ENCODE peak calls at places on chromosomes 12 and 14, in four cellular contexts. One of them, this sample, is unnamed.

GRCh38 chr14:92928961-92929688 is 6.2 kb downstream of the CHGA start:
- DNase-seq in BE2C: no peak
- DNase-seq in A549: no peak
- DNase-seq in fibroblast of lung: no peak
- DNase-seq in this sample: no peak

GRCh38 chr12:79373896-79374499 is 316.8 kb downstream of the PAWR start:
- DNase-seq in BE2C: peak; percentile 70
- DNase-seq in A549: peak; percentile 41
- DNase-seq in fibroblast of lung: peak; percentile 41
- DNase-seq in this sample: no peak

GRCh38 chr14:33347816-33348215 is 409.1 kb downstream of the NPAS3 start:
- DNase-seq in BE2C: no peak
- DNase-seq in A549: no peak
- DNase-seq in fibroblast of lung: no peak
- DNase-seq in this sample: no peak

GRCh38 chr14:102194856-102195255 is 55.2 kb downstream of the WDR20 start:
- DNase-seq in BE2C: no peak
- DNase-seq in A549: no peak
- DNase-seq in fibroblast of lung: no peak
- DNase-seq in this sample: no peak

GRCh38 chr12:77746108-77746507 is 84.6 kb upstream of the NAV3 start:
- DNase-seq in BE2C: no peak
- DNase-seq in A549: no peak
- DNase-seq in fibroblast of lung: peak; percentile 50
- DNase-seq in this sample: no peak

GRCh38 chr14:95233702-95234241 is 76.4 kb upstream of the DICER1 start:
- DNase-seq in BE2C: no peak
- DNase-seq in A549: no peak
- DNase-seq in fibroblast of lung: no peak
- DNase-seq in this sample: no peak

GRCh38 chr14:75885829-75886228 is 96.0 kb downstream of the TGFB3 start:
- DNase-seq in BE2C: no peak
- DNase-seq in A549: no peak
- DNase-seq in fibroblast of lung: peak; percentile 59
- DNase-seq in this sample: no peak

GRCh38 chr14:32077081-32078029 is at the start of gene ARHGAP5:
- DNase-seq in BE2C: peak; percentile 65
- DNase-seq in A549: no peak
- DNase-seq in fibroblast of lung: peak; percentile 37
- DNase-seq in this sample: peak; percentile 85

GRCh38 chr12:124940143-124940392 is 25.6 kb upstream of the UBC start:
- DNase-seq in BE2C: no peak
- DNase-seq in A549: peak; percentile 81
- DNase-seq in fibroblast of lung: no peak
- DNase-seq in this sample: no peak

GRCh38 chr12:52082026-52082667 is 2.6 kb downstream of the SMIM41 start:
- DNase-seq in BE2C: no peak
- DNase-seq in A549: no peak
- DNase-seq in fibroblast of lung: peak; percentile 87
- DNase-seq in this sample: no peak

GRCh38 chr12:59632408-59632807 is 36.6 kb downstream of the SLC16A7 start:
- DNase-seq in BE2C: no peak
- DNase-seq in A549: no peak
- DNase-seq in fibroblast of lung: peak; percentile 21
- DNase-seq in this sample: no peak

GRCh38 chr14:104086210-104086660 is 735 bp downstream of the ASPG start:
- DNase-seq in BE2C: peak; percentile 7
- DNase-seq in A549: no peak
- DNase-seq in fibroblast of lung: no peak
- DNase-seq in this sample: no peak

GRCh38 chr12:6626654-6627283 is 9.0 kb downstream of the LPAR5 start:
- DNase-seq in BE2C: no peak
- DNase-seq in A549: no peak
- DNase-seq in fibroblast of lung: no peak
- DNase-seq in this sample: no peak

GRCh38 chr12:107895966-107896365 is 121.5 kb downstream of the ASCL4 start:
- DNase-seq in BE2C: no peak
- DNase-seq in A549: no peak
- DNase-seq in fibroblast of lung: no peak
- DNase-seq in this sample: no peak

GRCh38 chr12:2061402-2061801 is 8.6 kb downstream of the CACNA1C start:
- DNase-seq in BE2C: no peak
- DNase-seq in A549: no peak
- DNase-seq in fibroblast of lung: no peak
- DNase-seq in this sample: no peak

GRCh38 chr14:24895243-24895583 is 154.7 kb downstream of the STXBP6 start:
- DNase-seq in BE2C: no peak
- DNase-seq in A549: no peak
- DNase-seq in fibroblast of lung: no peak
- DNase-seq in this sample: no peak

GRCh38 chr12:119556830-119557229 is 36.7 kb upstream of the TMEM233 start:
- DNase-seq in BE2C: no peak
- DNase-seq in A549: no peak
- DNase-seq in fibroblast of lung: no peak
- DNase-seq in this sample: no peak

GRCh38 chr14:30657606-30658163 is 35.6 kb downstream of the SCFD1 start:
- DNase-seq in BE2C: no peak
- DNase-seq in A549: peak; percentile 3
- DNase-seq in fibroblast of lung: peak; percentile 29
- DNase-seq in this sample: no peak

GRCh38 chr12:100311317-100311716 is 44.3 kb downstream of the SCYL2 start:
- DNase-seq in BE2C: no peak
- DNase-seq in A549: no peak
- DNase-seq in fibroblast of lung: no peak
- DNase-seq in this sample: no peak

GRCh38 chr14:66568220-66568619 is 60.3 kb downstream of the GPHN start:
- DNase-seq in BE2C: no peak
- DNase-seq in A549: no peak
- DNase-seq in fibroblast of lung: peak; percentile 26
- DNase-seq in this sample: no peak

GRCh38 chr12:53952871-53953734 is 1.6 kb upstream of the HOXC12 start:
- DNase-seq in BE2C: no peak
- DNase-seq in A549: peak; percentile 47
- DNase-seq in fibroblast of lung: no peak
- DNase-seq in this sample: no peak

GRCh38 chr14:41167040-41167439 is 439.6 kb upstream of the LRFN5 start:
- DNase-seq in BE2C: no peak
- DNase-seq in A549: no peak
- DNase-seq in fibroblast of lung: no peak
- DNase-seq in this sample: no peak

GRCh38 chr12:123092866-123093265 is 58.0 kb downstream of the PITPNM2 start:
- DNase-seq in BE2C: no peak
- DNase-seq in A549: no peak
- DNase-seq in fibroblast of lung: no peak
- DNase-seq in this sample: no peak

GRCh38 chr14:77141592-77142288 is at the start of gene ZDHHC22:
- DNase-seq in BE2C: peak; percentile 60
- DNase-seq in A549: peak; percentile 36
- DNase-seq in fibroblast of lung: no peak
- DNase-seq in this sample: no peak

GRCh38 chr12:124745891-124746570 is 117.6 kb downstream of the SCARB1 start:
- DNase-seq in BE2C: peak; percentile 94
- DNase-seq in A549: peak; percentile 91
- DNase-seq in fibroblast of lung: peak; percentile 93
- DNase-seq in this sample: peak; percentile 90

GRCh38 chr14:33026850-33027420 is 88.3 kb downstream of the NPAS3 start:
- DNase-seq in BE2C: no peak
- DNase-seq in A549: no peak
- DNase-seq in fibroblast of lung: peak; percentile 15
- DNase-seq in this sample: no peak

GRCh38 chr12:27644446-27644845 is 51.8 kb upstream of the REP15 start:
- DNase-seq in BE2C: no peak
- DNase-seq in A549: no peak
- DNase-seq in fibroblast of lung: peak; percentile 88
- DNase-seq in this sample: no peak

GRCh38 chr12:60842166-60842565 is 1246.3 kb downstream of the SLC16A7 start:
- DNase-seq in BE2C: no peak
- DNase-seq in A549: no peak
- DNase-seq in fibroblast of lung: peak; percentile 29
- DNase-seq in this sample: no peak

GRCh38 chr12:123141615-123142517 is 9.0 kb downstream of the PITPNM2 start:
- DNase-seq in BE2C: no peak
- DNase-seq in A549: no peak
- DNase-seq in fibroblast of lung: peak; percentile 85
- DNase-seq in this sample: no peak

GRCh38 chr14:70726651-70727375 is 82.5 kb downstream of the MAP3K9 start:
- DNase-seq in BE2C: no peak
- DNase-seq in A549: no peak
- DNase-seq in fibroblast of lung: no peak
- DNase-seq in this sample: no peak

GRCh38 chr12:120903818-120904773 is at the start of gene SPPL3:
- DNase-seq in BE2C: peak; percentile 97
- DNase-seq in A549: peak; percentile 87
- DNase-seq in fibroblast of lung: peak; percentile 81
- DNase-seq in this sample: peak; percentile 96

GRCh38 chr14:94158239-94158888 is 15.8 kb upstream of the PPP4R4 start:
- DNase-seq in BE2C: no peak
- DNase-seq in A549: no peak
- DNase-seq in fibroblast of lung: no peak
- DNase-seq in this sample: no peak

GRCh38 chr14:77319416-77319815 is 1.3 kb downstream of the POMT2 start:
- DNase-seq in BE2C: no peak
- DNase-seq in A549: no peak
- DNase-seq in fibroblast of lung: no peak
- DNase-seq in this sample: no peak

GRCh38 chr12:6724409-6724797 is 557 bp downstream of the COPS7A start:
- DNase-seq in BE2C: peak; percentile 18
- DNase-seq in A549: no peak
- DNase-seq in fibroblast of lung: no peak
- DNase-seq in this sample: no peak

GRCh38 chr12:106682594-106683234 is 91.8 kb upstream of the RIC8B start:
- DNase-seq in BE2C: no peak
- DNase-seq in A549: no peak
- DNase-seq in fibroblast of lung: peak; percentile 51
- DNase-seq in this sample: no peak

GRCh38 chr14:102213984-102214658 is 74.4 kb downstream of the WDR20 start:
- DNase-seq in BE2C: no peak
- DNase-seq in A549: peak; percentile 31
- DNase-seq in fibroblast of lung: no peak
- DNase-seq in this sample: no peak

DNA sequence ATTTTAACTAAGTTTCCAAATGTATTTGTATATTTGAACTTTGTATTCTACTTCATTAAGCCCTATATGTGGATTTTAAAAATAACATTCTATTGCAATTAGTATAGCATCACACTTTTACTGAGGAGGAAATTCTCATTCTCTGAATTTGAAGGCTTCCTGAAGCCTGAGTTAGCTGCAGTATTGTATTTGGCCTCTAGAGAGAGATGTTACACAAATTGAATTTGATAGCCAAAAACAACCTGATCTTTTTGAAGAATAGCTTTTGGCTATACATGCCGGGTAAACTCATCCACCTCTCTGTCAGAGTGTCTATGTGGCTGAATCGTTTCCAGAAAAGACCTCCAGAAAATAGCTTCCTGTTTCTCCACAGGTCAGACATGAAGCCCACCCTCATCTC is 316.5 kb upstream of the OR4E1 start:
- DNase-seq in BE2C: no peak
- DNase-seq in A549: no peak
- DNase-seq in fibroblast of lung: no peak
- DNase-seq in this sample: no peak
- TF ChIP-seq CTCF in BE2C: peak; percentile 44
- TF ChIP-seq CTCF in A549: peak; percentile 35
- TF ChIP-seq CTCF in fibroblast of lung: peak; percentile 24
- TF ChIP-seq CTCF in this sample: peak; percentile 69

DNA sequence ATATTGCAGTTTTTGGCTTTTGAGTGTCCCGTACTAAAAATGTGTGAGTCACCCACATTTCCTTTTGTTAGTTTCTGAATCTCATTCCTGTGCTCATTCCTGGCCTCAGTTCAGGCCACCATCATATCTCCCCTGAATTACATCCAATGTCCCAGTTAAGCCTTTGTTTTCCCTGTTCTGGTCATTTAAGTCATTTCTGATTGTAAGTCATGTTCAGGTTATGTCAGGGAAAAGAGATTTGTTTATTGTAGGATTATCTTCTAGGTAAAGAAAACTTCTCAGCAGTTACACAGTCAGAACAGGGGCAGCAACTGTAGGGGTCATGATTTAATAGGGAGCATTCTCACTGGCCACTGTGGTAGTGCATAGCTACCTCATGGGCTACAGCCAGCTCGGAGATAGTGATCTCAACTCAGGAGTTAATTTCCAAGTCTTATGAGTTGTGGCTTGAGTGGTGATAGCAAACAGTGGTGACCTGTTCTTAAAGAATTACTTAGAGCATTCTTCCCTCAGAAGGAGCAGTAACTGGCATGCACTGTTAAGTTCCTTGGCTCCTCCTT is 6.7 kb downstream of the DDX47 start:
- DNase-seq in BE2C: no peak
- DNase-seq in A549: peak; percentile 50
- DNase-seq in fibroblast of lung: peak; percentile 67
- DNase-seq in this sample: no peak
- TF ChIP-seq CTCF in BE2C: no peak
- TF ChIP-seq CTCF in A549: no peak
- TF ChIP-seq CTCF in fibroblast of lung: no peak
- TF ChIP-seq CTCF in this sample: no peak

GRCh38 chr12:112564160-112564559 is 145.4 kb downstream of the PTPN11 start:
- DNase-seq in BE2C: peak; percentile 18
- DNase-seq in A549: no peak
- DNase-seq in fibroblast of lung: no peak
- DNase-seq in this sample: no peak
- TF ChIP-seq CTCF in BE2C: peak; percentile 49
- TF ChIP-seq CTCF in A549: peak; percentile 12
- TF ChIP-seq CTCF in fibroblast of lung: no peak
- TF ChIP-seq CTCF in this sample: peak; percentile 43

GRCh38 chr12:62983594-62983993 is 48.6 kb upstream of the PPM1H start:
- DNase-seq in BE2C: no peak
- DNase-seq in A549: no peak
- DNase-seq in fibroblast of lung: no peak
- DNase-seq in this sample: no peak
- TF ChIP-seq CTCF in BE2C: no peak
- TF ChIP-seq CTCF in A549: peak; percentile 39
- TF ChIP-seq CTCF in fibroblast of lung: no peak
- TF ChIP-seq CTCF in this sample: no peak

GRCh38 chr14:88128811-88129210 is 123.9 kb downstream of the GPR65 start:
- DNase-seq in BE2C: no peak
- DNase-seq in A549: no peak
- DNase-seq in fibroblast of lung: no peak
- DNase-seq in this sample: no peak

GRCh38 chr14:88130057-88130432 is 125.1 kb downstream of the GPR65 start:
- DNase-seq in BE2C: no peak
- DNase-seq in A549: no peak
- DNase-seq in fibroblast of lung: no peak
- DNase-seq in this sample: no peak

GRCh38 chr14:88129306-88130056 is 124.5 kb downstream of the GPR65 start:
- DNase-seq in BE2C: no peak
- DNase-seq in A549: no peak
- DNase-seq in fibroblast of lung: peak; percentile 7
- DNase-seq in this sample: no peak
- TF ChIP-seq CTCF in BE2C: no peak
- TF ChIP-seq CTCF in A549: no peak
- TF ChIP-seq CTCF in fibroblast of lung: peak; percentile 21
- TF ChIP-seq CTCF in this sample: no peak

GRCh38 chr14:73729015-73729330 is 14.8 kb upstream of the PNMA1 start:
- DNase-seq in BE2C: no peak
- DNase-seq in A549: no peak
- DNase-seq in fibroblast of lung: no peak
- DNase-seq in this sample: no peak
- TF ChIP-seq CTCF in BE2C: no peak
- TF ChIP-seq CTCF in A549: no peak
- TF ChIP-seq CTCF in fibroblast of lung: no peak
- TF ChIP-seq CTCF in this sample: no peak